ENCODE peak calls at places on chromosomes 5 and 9, in four cellular contexts. One of them, this sample, is unnamed.

GRCh38 chr9:16262467-16263261 is 607.8 kb downstream of the BNC2 start:
- DNase-seq in HCT116: no peak
- DNase-seq in endodermal cell: peak
- DNase-seq in NT2/D1: no peak
- DNase-seq in this sample: no peak

GRCh38 chr9:111983484-111983908 is 86.9 kb downstream of the UGCG start:
- DNase-seq in HCT116: no peak
- DNase-seq in endodermal cell: no peak
- DNase-seq in NT2/D1: no peak
- DNase-seq in this sample: no peak

GRCh38 chr9:128323192-128323730 is 622 bp downstream of the COQ4 start:
- DNase-seq in HCT116: no peak
- DNase-seq in endodermal cell: no peak
- DNase-seq in NT2/D1: no peak
- DNase-seq in this sample: no peak

GRCh38 chr9:109453210-109453842 is 44.8 kb downstream of the PTPN3 start:
- DNase-seq in HCT116: no peak
- DNase-seq in endodermal cell: peak
- DNase-seq in NT2/D1: peak
- DNase-seq in this sample: no peak

GRCh38 chr9:135748676-135749075 is 46.7 kb downstream of the KCNT1 start:
- DNase-seq in HCT116: no peak
- DNase-seq in endodermal cell: no peak
- DNase-seq in NT2/D1: no peak
- DNase-seq in this sample: no peak

GRCh38 chr5:107670028-107670926 is 460 bp downstream of the EFNA5 start:
- DNase-seq in HCT116: no peak
- DNase-seq in endodermal cell: peak
- DNase-seq in NT2/D1: peak
- DNase-seq in this sample: peak

GRCh38 chr5:131957721-131958483 is 12.4 kb upstream of the MEIKIN start:
- DNase-seq in HCT116: no peak
- DNase-seq in endodermal cell: no peak
- DNase-seq in NT2/D1: no peak
- DNase-seq in this sample: no peak

GRCh38 chr9:111985315-111985714 is 88.7 kb downstream of the UGCG start:
- DNase-seq in HCT116: no peak
- DNase-seq in endodermal cell: no peak
- DNase-seq in NT2/D1: no peak
- DNase-seq in this sample: no peak

GRCh38 chr5:33423018-33423630 is 17.6 kb upstream of the TARS1 start:
- DNase-seq in HCT116: peak
- DNase-seq in endodermal cell: no peak
- DNase-seq in NT2/D1: no peak
- DNase-seq in this sample: no peak

GRCh38 chr9:112006361-112007020 is 109.9 kb downstream of the UGCG start:
- DNase-seq in HCT116: no peak
- DNase-seq in endodermal cell: peak
- DNase-seq in NT2/D1: no peak
- DNase-seq in this sample: no peak

GRCh38 chr5:135308752-135309151 is 90.3 kb downstream of the MACROH2A1 start:
- DNase-seq in HCT116: no peak
- DNase-seq in endodermal cell: peak
- DNase-seq in NT2/D1: no peak
- DNase-seq in this sample: no peak

DNA sequence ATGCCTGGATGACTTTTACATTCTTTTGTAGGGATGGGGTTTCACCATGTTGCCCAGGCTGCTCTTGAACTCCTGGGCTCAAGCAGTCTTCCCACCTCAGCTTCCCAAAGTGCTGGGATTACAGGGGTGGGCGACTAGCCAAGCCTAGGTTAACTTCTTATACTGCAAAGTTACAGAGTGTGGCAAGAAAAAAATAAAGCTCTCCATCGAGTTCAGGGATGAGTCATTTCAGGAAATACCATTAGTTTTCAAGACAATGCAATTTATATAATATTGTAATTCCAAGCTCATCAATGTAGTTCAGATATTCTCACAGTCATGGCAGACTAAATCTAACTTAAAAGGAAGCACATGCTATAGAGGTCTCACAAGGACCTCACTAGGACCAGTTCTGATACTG is 11.5 kb upstream of the ABO start:
- DNase-seq in HCT116: no peak
- DNase-seq in endodermal cell: no peak
- DNase-seq in NT2/D1: no peak
- DNase-seq in this sample: no peak
- H3K9ac ChIP-seq in HCT116: no peak
- H3K9ac ChIP-seq in endodermal cell: no peak
- H3K9ac ChIP-seq in NT2/D1: no peak
- H3K9ac ChIP-seq in this sample: no peak

GRCh38 chr5:10590226-10591047 is 26.6 kb downstream of the ANKRD33B start:
- DNase-seq in HCT116: no peak
- DNase-seq in endodermal cell: peak
- DNase-seq in NT2/D1: peak
- DNase-seq in this sample: no peak
- H3K9ac ChIP-seq in HCT116: peak
- H3K9ac ChIP-seq in endodermal cell: peak
- H3K9ac ChIP-seq in NT2/D1: no peak
- H3K9ac ChIP-seq in this sample: no peak

GRCh38 chr5:133051117-133051546 is 681 bp upstream of the HSPA4 start:
- DNase-seq in HCT116: no peak
- DNase-seq in endodermal cell: no peak
- DNase-seq in NT2/D1: no peak
- DNase-seq in this sample: no peak

GRCh38 chr5:133050500-133050899 is 1.3 kb upstream of the HSPA4 start:
- DNase-seq in HCT116: no peak
- DNase-seq in endodermal cell: peak
- DNase-seq in NT2/D1: no peak
- DNase-seq in this sample: no peak

GRCh38 chr5:133051547-133052316 is at the start of gene HSPA4:
- DNase-seq in HCT116: peak
- DNase-seq in endodermal cell: peak
- DNase-seq in NT2/D1: peak
- DNase-seq in this sample: peak

GRCh38 chr5:133048993-133049725 is 2.7 kb upstream of the HSPA4 start:
- DNase-seq in HCT116: no peak
- DNase-seq in endodermal cell: no peak
- DNase-seq in NT2/D1: no peak
- DNase-seq in this sample: no peak

GRCh38 chr5:133049726-133050048 is 2.1 kb upstream of the HSPA4 start:
- DNase-seq in HCT116: no peak
- DNase-seq in endodermal cell: no peak
- DNase-seq in NT2/D1: no peak
- DNase-seq in this sample: no peak
- H3K9ac ChIP-seq in HCT116: no peak
- H3K9ac ChIP-seq in endodermal cell: no peak
- H3K9ac ChIP-seq in NT2/D1: peak
- H3K9ac ChIP-seq in this sample: no peak

GRCh38 chr9:38405841-38406240 is 13.3 kb downstream of the ALDH1B1 start:
- DNase-seq in HCT116: no peak
- DNase-seq in endodermal cell: no peak
- DNase-seq in NT2/D1: no peak
- DNase-seq in this sample: no peak
- H3K9ac ChIP-seq in HCT116: no peak
- H3K9ac ChIP-seq in endodermal cell: no peak
- H3K9ac ChIP-seq in NT2/D1: no peak
- H3K9ac ChIP-seq in this sample: no peak

GRCh38 chr5:55645304-55645703 is 66.8 kb downstream of the SLC38A9 start:
- DNase-seq in HCT116: no peak
- DNase-seq in endodermal cell: no peak
- DNase-seq in NT2/D1: no peak
- DNase-seq in this sample: no peak
- H3K9ac ChIP-seq in HCT116: no peak
- H3K9ac ChIP-seq in endodermal cell: no peak
- H3K9ac ChIP-seq in NT2/D1: no peak
- H3K9ac ChIP-seq in this sample: no peak

DNA sequence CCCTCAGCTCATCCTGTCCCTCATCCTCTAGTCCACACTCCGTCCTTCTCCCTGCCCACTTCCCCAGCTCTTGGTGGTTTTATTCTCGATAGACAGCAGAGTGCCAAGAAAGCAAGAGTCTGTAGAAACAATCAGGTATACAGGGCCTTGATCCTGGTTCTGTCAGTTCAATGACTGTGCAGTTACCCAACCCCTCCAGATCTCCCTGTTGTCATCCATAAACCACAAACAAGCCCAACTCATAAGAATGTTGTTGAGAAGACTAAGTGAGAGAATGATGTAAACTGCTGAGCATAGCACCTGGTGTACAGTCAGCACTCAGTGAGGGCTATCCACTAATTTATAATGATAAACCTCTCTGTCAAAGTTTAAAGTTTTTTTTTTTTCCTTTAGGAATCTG is 31.3 kb downstream of the ISL1 start:
- DNase-seq in HCT116: no peak
- DNase-seq in endodermal cell: no peak
- DNase-seq in NT2/D1: no peak
- DNase-seq in this sample: no peak
- H3K9ac ChIP-seq in HCT116: no peak
- H3K9ac ChIP-seq in endodermal cell: no peak
- H3K9ac ChIP-seq in NT2/D1: no peak
- H3K9ac ChIP-seq in this sample: no peak

GRCh38 chr9:91834740-91835139 is 115.3 kb downstream of the ROR2 start:
- DNase-seq in HCT116: no peak
- DNase-seq in endodermal cell: no peak
- DNase-seq in NT2/D1: no peak
- DNase-seq in this sample: no peak
- H3K9ac ChIP-seq in HCT116: no peak
- H3K9ac ChIP-seq in endodermal cell: no peak
- H3K9ac ChIP-seq in NT2/D1: no peak
- H3K9ac ChIP-seq in this sample: no peak

GRCh38 chr9:125752070-125752628 is 5.0 kb downstream of the PBX3 start:
- DNase-seq in HCT116: no peak
- DNase-seq in endodermal cell: no peak
- DNase-seq in NT2/D1: no peak
- DNase-seq in this sample: no peak

GRCh38 chr9:125749951-125750655 is 2.9 kb downstream of the PBX3 start:
- DNase-seq in HCT116: no peak
- DNase-seq in endodermal cell: no peak
- DNase-seq in NT2/D1: no peak
- DNase-seq in this sample: no peak

GRCh38 chr9:125749287-125749935 is 2.2 kb downstream of the PBX3 start:
- DNase-seq in HCT116: no peak
- DNase-seq in endodermal cell: no peak
- DNase-seq in NT2/D1: no peak
- DNase-seq in this sample: no peak

GRCh38 chr9:125748511-125749099 is 1.4 kb downstream of the PBX3 start:
- DNase-seq in HCT116: no peak
- DNase-seq in endodermal cell: peak
- DNase-seq in NT2/D1: no peak
- DNase-seq in this sample: no peak

GRCh38 chr9:125750656-125751035 is 3.5 kb downstream of the PBX3 start:
- DNase-seq in HCT116: no peak
- DNase-seq in endodermal cell: no peak
- DNase-seq in NT2/D1: no peak
- DNase-seq in this sample: no peak
- H3K9ac ChIP-seq in HCT116: no peak
- H3K9ac ChIP-seq in endodermal cell: peak
- H3K9ac ChIP-seq in NT2/D1: no peak
- H3K9ac ChIP-seq in this sample: no peak

DNA sequence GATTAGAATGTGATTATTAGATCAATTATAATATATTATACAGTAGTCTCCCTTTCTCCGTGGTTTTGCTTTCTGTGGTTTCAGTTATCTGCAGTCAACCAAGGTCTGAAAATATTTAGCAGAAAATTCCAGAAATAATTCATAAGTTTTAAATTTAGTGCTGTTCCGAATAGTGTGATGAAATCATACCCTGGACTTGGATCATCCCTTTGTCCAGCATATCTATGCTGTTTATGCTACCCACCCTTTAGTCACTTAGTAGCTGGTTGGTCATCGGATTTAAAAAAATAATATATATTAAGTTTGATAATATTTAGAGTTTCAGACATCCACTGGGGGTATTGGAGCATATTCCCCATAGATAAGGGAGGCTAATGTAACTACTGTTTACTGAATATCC is 19.6 kb downstream of the RMI1 start:
- DNase-seq in HCT116: no peak
- DNase-seq in endodermal cell: no peak
- DNase-seq in NT2/D1: no peak
- DNase-seq in this sample: no peak
- H3K9ac ChIP-seq in HCT116: no peak
- H3K9ac ChIP-seq in endodermal cell: no peak
- H3K9ac ChIP-seq in NT2/D1: no peak
- H3K9ac ChIP-seq in this sample: no peak

This sample was measured in kidney.